ENCODE peak calls at places on chromosomes 3 and 15, in nine cellular contexts. R is naive thymus-derived CD8-positive, alpha-beta T cell; J is ecto neural progenitor cell; X is memory B cell; Q is substantia nigra; G is AG09319; O is GM23248; W is activated T-helper 1 cell treated with Interleukin-2 at 50 U/mL for 16 hours; C is CD8-positive, alpha-beta memory T cell. I is an unnamed sample.

GRCh38 chr3:64440498-64440897 is 215.2 kb upstream of the PRICKLE2 start:
- DNase-seq in J (no peak), R (no peak), G (peak), W (no peak), C (no peak), O (peak), Q (no peak), X (no peak), I (no peak)

GRCh38 chr3:66418432-66419052 is 82.3 kb downstream of the LRIG1 start:
- DNase-seq in G (no peak), R (no peak), O (no peak), X (no peak), Q (peak), C (no peak), W (no peak), J (peak), I (no peak)

GRCh38 chr3:183629546-183630301 is 5.7 kb upstream of the KLHL24 start:
- DNase-seq in Q (no peak), W (no peak), G (no peak), O (no peak), C (no peak), X (no peak), J (no peak), R (no peak), I (no peak)

GRCh38 chr3:170724599-170724998 is 138.7 kb upstream of the SLC7A14 start:
- DNase-seq in J (no peak), G (no peak), W (no peak), Q (no peak), X (no peak), O (peak), R (no peak), C (no peak), I (no peak)

GRCh38 chr15:101310508-101310907 is 15.5 kb upstream of the SNRPA1 start:
- DNase-seq in J (no peak), W (no peak), Q (no peak), O (no peak), R (no peak), C (no peak), G (no peak), X (no peak), I (no peak)

GRCh38 chr3:127444761-127445160 is 145.8 kb downstream of the TPRA1 start:
- DNase-seq in R (no peak), O (no peak), Q (no peak), X (no peak), W (no peak), C (no peak), J (peak), G (no peak), I (no peak)

GRCh38 chr15:52529289-52529929 is 729 bp upstream of the MYO5A start:
- DNase-seq in W (peak), O (no peak), R (peak), G (no peak), J (no peak), X (no peak), Q (no peak), C (peak), I (no peak)

GRCh38 chr3:94776401-94776915 is 713.6 kb downstream of the NSUN3 start:
- DNase-seq in G (no peak), Q (no peak), W (no peak), X (no peak), R (no peak), J (no peak), C (no peak), O (no peak), I (no peak)

GRCh38 chr3:40523781-40524180 is 979 bp upstream of the ZNF621 start:
- DNase-seq in O (peak), Q (no peak), C (no peak), J (no peak), R (no peak), X (no peak), W (no peak), G (no peak), I (no peak)

GRCh38 chr3:103048371-103048722 is 613.5 kb downstream of the ZPLD1 start:
- DNase-seq in C (no peak), O (no peak), Q (no peak), J (no peak), R (no peak), X (no peak), W (no peak), G (no peak), I (no peak)

I was measured in effector CD8-positive, alpha-beta T cell.